ENCODE peak calls at places on chromosome 2, in six cellular contexts. U, Y, W, B, K and Z are unnamed samples.

GRCh38 chr2:233837694-233838229 is 16.6 kb downstream of the HJURP start:
- DNase-seq in U (no peak), Y (no peak), W (no peak), B (no peak), K (no peak), Z (no peak)

GRCh38 chr2:231099918-231100317 is 24.9 kb downstream of the HTR2B start:
- DNase-seq in U (no peak), Y (no peak), W (no peak), B (no peak), K (no peak), Z (no peak)

GRCh38 chr2:189821953-189822748 is 37.9 kb downstream of the PMS1 start:
- DNase-seq in U (no peak), Y (no peak), W (no peak), B (no peak), K (no peak), Z (no peak)

GRCh38 chr2:147045113-147045512 is 799.7 kb upstream of the ACVR2A start:
- DNase-seq in U (peak), Y (peak), W (peak), B (no peak), K (peak), Z (no peak)

GRCh38 chr2:85457877-85458316 is 39.4 kb downstream of the SH2D6 start:
- DNase-seq in U (peak), Y (no peak), W (peak), B (peak), K (no peak), Z (no peak)

GRCh38 chr2:202215179-202215578 is 23.2 kb downstream of the SUMO1 start:
- DNase-seq in U (no peak), Y (no peak), W (no peak), B (no peak), K (no peak), Z (no peak)

GRCh38 chr2:172119089-172119488 is 16.4 kb upstream of the DLX2 start:
- DNase-seq in U (no peak), Y (no peak), W (no peak), B (no peak), K (no peak), Z (no peak)

GRCh38 chr2:156476516-156477206 is 40.5 kb downstream of the GPD2 start:
- DNase-seq in U (no peak), Y (no peak), W (no peak), B (no peak), K (no peak), Z (no peak)

GRCh38 chr2:186349508-186349907 is 136.6 kb upstream of the ZC3H15 start:
- DNase-seq in U (peak), Y (no peak), W (no peak), B (no peak), K (no peak), Z (no peak)

GRCh38 chr2:233464531-233465240 is 101.9 kb downstream of the USP40 start:
- DNase-seq in U (no peak), Y (no peak), W (no peak), B (no peak), K (no peak), Z (peak)

GRCh38 chr2:46116616-46117015 is 180.6 kb upstream of the EPAS1 start:
- DNase-seq in U (no peak), Y (no peak), W (no peak), B (no peak), K (no peak), Z (no peak)

GRCh38 chr2:40032650-40033319 is 253.7 kb upstream of the THUMPD2 start:
- DNase-seq in U (no peak), Y (no peak), W (no peak), B (no peak), K (no peak), Z (no peak)

GRCh38 chr2:136204959-136205358 is 87.0 kb upstream of the CXCR4 start:
- DNase-seq in U (no peak), Y (no peak), W (no peak), B (no peak), K (no peak), Z (no peak)

GRCh38 chr2:136205615-136206014 is 87.7 kb upstream of the CXCR4 start:
- DNase-seq in U (no peak), Y (peak), W (no peak), B (no peak), K (no peak), Z (no peak)

GRCh38 chr2:136207665-136208064 is 89.7 kb upstream of the CXCR4 start:
- DNase-seq in U (no peak), Y (no peak), W (no peak), B (no peak), K (no peak), Z (no peak)

GRCh38 chr2:136207030-136207623 is 89.2 kb upstream of the CXCR4 start:
- DNase-seq in U (no peak), Y (peak), W (no peak), B (no peak), K (no peak), Z (no peak)

GRCh38 chr2:136206613-136207012 is 88.7 kb upstream of the CXCR4 start:
- DNase-seq in U (no peak), Y (no peak), W (no peak), B (no peak), K (no peak), Z (no peak)
- H3K27ac ChIP-seq in U (no peak), Y (no peak), W (no peak), B (no peak), K (no peak), Z (no peak)

GRCh38 chr2:929011-929735 is 21.5 kb upstream of the SNTG2 start:
- DNase-seq in U (no peak), Y (no peak), W (no peak), B (no peak), K (no peak), Z (no peak)
- TF ChIP-seq POLR2A in U (no peak), Y (no peak), W (no peak), B (no peak), K (no peak), Z (no peak)

GRCh38 chr2:237279012-237279768 is 134.8 kb downstream of the COL6A3 start:
- DNase-seq in U (no peak), Y (no peak), W (no peak), B (no peak), K (no peak), Z (no peak)

GRCh38 chr2:237280937-237281336 is 133.0 kb downstream of the COL6A3 start:
- DNase-seq in U (no peak), Y (no peak), W (no peak), B (no peak), K (no peak), Z (no peak)

GRCh38 chr2:237280235-237280634 is 133.7 kb downstream of the COL6A3 start:
- DNase-seq in U (no peak), Y (peak), W (no peak), B (no peak), K (no peak), Z (no peak)

GRCh38 chr2:237278593-237278992 is 135.4 kb downstream of the COL6A3 start:
- DNase-seq in U (no peak), Y (peak), W (peak), B (no peak), K (peak), Z (peak)

DNA sequence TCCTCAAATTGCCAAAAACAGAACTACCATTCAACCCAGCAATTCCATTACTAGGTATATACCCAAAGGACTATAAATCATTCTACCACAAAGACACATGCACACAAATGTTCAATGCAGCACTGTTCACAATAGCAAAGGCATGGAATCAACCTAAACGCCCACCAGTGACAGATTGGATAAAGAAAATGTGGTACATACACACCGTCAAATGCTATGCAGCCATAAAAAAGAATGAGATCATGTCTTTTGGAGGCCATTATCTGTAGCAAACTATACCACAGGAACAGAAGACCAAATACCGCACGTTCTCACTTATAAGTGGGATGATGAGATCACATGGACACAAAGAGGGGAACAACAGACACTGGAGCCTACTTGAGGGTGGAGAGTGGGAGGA is 136.8 kb downstream of the COL6A3 start:
- DNase-seq in U (no peak), Y (no peak), W (no peak), B (no peak), K (no peak), Z (no peak)
- H3K27ac ChIP-seq in U (no peak), Y (no peak), W (no peak), B (no peak), K (peak), Z (no peak)

GRCh38 chr2:113201496-113202304 is 27.9 kb downstream of the PSD4 start:
- DNase-seq in U (no peak), Y (no peak), W (no peak), B (no peak), K (no peak), Z (no peak)

GRCh38 chr2:113203217-113203530 is 29.4 kb downstream of the PSD4 start:
- DNase-seq in U (no peak), Y (no peak), W (no peak), B (no peak), K (no peak), Z (no peak)

GRCh38 chr2:113200736-113201490 is 27.1 kb downstream of the PSD4 start:
- DNase-seq in U (no peak), Y (no peak), W (no peak), B (no peak), K (no peak), Z (no peak)

GRCh38 chr2:113203901-113204519 is 30.2 kb downstream of the PSD4 start:
- DNase-seq in U (peak), Y (peak), W (peak), B (peak), K (peak), Z (peak)

DNA sequence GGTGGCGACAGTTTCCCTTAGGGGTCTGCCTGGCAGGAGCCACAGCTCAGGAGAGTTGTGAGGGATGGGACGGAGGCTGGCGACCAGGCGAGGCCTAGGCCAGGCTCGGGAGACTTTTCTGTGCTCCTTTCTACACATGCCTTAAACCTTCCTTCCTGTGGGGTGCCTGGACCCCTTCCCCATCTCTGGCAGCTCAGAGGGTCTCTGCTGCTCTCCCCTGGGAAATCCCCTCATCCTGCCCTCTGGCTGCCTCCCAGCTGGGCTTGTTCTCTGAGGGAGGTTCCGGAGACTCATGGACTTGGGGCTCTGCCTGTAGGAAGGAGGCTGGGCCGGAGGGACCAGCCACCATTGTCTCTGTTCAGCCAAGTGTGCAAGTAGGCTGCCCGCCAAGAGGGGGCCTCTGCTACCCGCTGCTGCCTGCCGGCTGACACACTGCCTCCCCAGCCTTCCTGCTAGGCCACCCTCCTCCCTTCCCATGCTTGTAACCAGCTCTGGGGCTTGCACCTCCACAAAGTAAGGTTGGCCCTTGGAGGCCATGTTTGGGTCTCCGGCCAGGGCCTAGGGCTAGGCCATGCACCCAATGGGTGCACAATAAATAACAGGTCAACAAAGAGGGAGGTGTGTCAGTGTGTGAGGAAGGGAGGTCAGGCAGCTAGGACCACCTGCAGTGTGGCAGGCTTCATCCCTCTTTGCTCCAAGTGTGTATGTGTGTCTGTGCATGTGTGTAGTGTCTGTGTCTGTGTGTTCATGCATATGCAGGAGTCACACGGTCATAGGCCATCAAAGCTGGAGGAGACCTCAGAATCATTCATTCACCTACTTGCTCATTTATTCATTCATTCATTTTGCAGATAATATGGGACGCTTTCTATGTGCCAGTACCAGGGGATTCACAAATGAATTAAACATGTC is 28.8 kb downstream of the PSD4 start:
- DNase-seq in U (no peak), Y (no peak), W (no peak), B (no peak), K (no peak), Z (no peak)
- TF ChIP-seq POLR2A in U (no peak), Y (no peak), W (no peak), B (no peak), K (no peak), Z (no peak)

DNA sequence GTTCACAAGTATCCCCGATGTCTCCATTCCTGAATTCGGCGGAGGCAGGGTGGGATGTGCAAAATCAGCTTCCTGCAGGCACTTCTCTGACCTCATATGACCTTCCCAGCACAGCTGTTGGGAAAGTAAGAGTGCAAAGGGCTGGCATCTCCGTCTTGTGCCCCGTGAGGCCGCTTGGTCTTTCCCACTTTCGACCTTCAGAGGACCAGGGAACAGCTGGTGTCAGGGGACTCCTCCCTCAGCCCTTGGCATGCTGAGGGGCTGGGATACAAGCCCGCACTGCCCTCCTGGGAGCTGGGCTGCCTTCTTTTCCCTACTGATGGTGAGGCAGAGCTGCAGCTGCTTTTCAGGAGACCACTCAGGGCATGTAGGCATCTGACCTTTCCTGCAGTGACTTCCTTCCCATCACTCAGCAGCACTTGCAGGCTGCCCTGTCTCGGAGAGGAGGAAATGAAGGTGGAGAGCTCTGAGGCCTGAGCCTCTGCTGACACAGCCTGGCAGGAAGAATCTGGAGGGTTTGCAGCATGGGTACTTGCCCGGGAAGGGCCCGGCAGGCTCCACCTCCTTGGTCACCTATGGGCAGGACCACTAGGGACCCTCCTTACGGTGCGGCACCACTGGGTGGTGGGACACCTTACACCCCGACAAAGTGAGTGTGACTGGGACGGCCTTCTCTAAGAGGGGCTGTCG is 277.2 kb upstream of the HS6ST1 start:
- DNase-seq in U (no peak), Y (no peak), W (no peak), B (no peak), K (peak), Z (no peak)
- H3K27ac ChIP-seq in U (no peak), Y (no peak), W (no peak), B (no peak), K (no peak), Z (no peak)

GRCh38 chr2:43226558-43226954 is at the start of gene ZFP36L2:
- DNase-seq in U (peak), Y (peak), W (peak), B (peak), K (peak), Z (peak)
- TF ChIP-seq POLR2A in U (peak), Y (peak), W (peak), B (peak), K (peak), Z (peak)

GRCh38 chr2:191877875-191878274 is 31.0 kb upstream of the CAVIN2 start:
- DNase-seq in U (no peak), Y (no peak), W (no peak), B (no peak), K (no peak), Z (no peak)
- H3K27ac ChIP-seq in U (no peak), Y (no peak), W (no peak), B (no peak), K (no peak), Z (no peak)

GRCh38 chr2:109289011-109289410 is 160.0 kb downstream of the SH3RF3 start:
- DNase-seq in U (no peak), Y (peak), W (no peak), B (no peak), K (no peak), Z (no peak)
- TF ChIP-seq POLR2A in U (no peak), Y (no peak), W (no peak), B (no peak), K (no peak), Z (no peak)